ENCODE peak calls at places on chromosomes 4 and X, in four cellular contexts. O is K562, H is H1, V is GM12878. A is an unnamed sample.

GRCh38 chr4:128709268-128709667 is 100.2 kb upstream of the JADE1 start:
- DNase-seq in V (no peak), H (no peak), O (no peak), A (no peak)

GRCh38 chr4:80407246-80407645 is 71.7 kb downstream of the CFAP299 start:
- DNase-seq in H (no peak), O (no peak), V (no peak), A (peak; percentile 88)

GRCh38 chr4:102174800-102175199 is 170.5 kb downstream of the SLC39A8 start:
- DNase-seq in H (no peak), V (no peak), O (no peak), A (peak; percentile 32)

GRCh38 chrX:12149670-12150407 is 11.6 kb downstream of the FRMPD4 start:
- DNase-seq in O (no peak), V (no peak), H (no peak), A (no peak)

GRCh38 chr4:88672987-88673386 is 24.6 kb downstream of the NAP1L5 start:
- DNase-seq in O (peak; percentile 43), H (peak; percentile 55), V (no peak), A (peak; percentile 48)

GRCh38 chrX:107683931-107684330 is 55.6 kb downstream of the PRPS1 start:
- DNase-seq in O (no peak), V (no peak), H (no peak), A (no peak)

GRCh38 chrX:34275710-34276109 is 143.6 kb upstream of the FAM47A start:
- DNase-seq in H (no peak), V (no peak), O (no peak), A (no peak)

GRCh38 chr4:77418333-77418732 is 187.3 kb upstream of the CXCL13 start:
- DNase-seq in V (no peak), O (no peak), H (no peak), A (no peak)

GRCh38 chr4:122874194-122874593 is 47.6 kb downstream of the FGF2 start:
- DNase-seq in V (no peak), O (no peak), H (no peak), A (peak; percentile 90)

GRCh38 chr4:177281544-177281943 is 28.1 kb upstream of the NEIL3 start:
- DNase-seq in V (no peak), H (no peak), O (no peak), A (peak; percentile 11)

GRCh38 chrX:129493643-129494042 is 29.6 kb downstream of the SMARCA1 start:
- DNase-seq in O (no peak), H (no peak), V (no peak), A (peak; percentile 63)

GRCh38 chr4:149549911-149550310 is 265.7 kb downstream of the IQCM start:
- DNase-seq in O (no peak), H (no peak), V (no peak), A (no peak)

GRCh38 chr4:4574792-4575191 is 32.9 kb upstream of the STX18 start:
- DNase-seq in V (no peak), O (no peak), H (peak; percentile 51), A (peak; percentile 72)

GRCh38 chr4:102196221-102196620 is 149.1 kb downstream of the SLC39A8 start:
- DNase-seq in H (no peak), V (no peak), O (no peak), A (no peak)

GRCh38 chrX:30888526-30889146 is 418 bp downstream of the TAB3 start:
- DNase-seq in V (no peak), H (peak; percentile 42), O (peak; percentile 40), A (no peak)

GRCh38 chrX:100408643-100409315 is 1.3 kb downstream of the PCDH19 start:
- DNase-seq in O (no peak), V (no peak), H (peak; percentile 56), A (no peak)

GRCh38 chrX:10169180-10169579 is 12.4 kb downstream of the CLCN4 start:
- DNase-seq in O (no peak), V (no peak), H (no peak), A (no peak)

GRCh38 chr4:169239236-169239905 is 31.4 kb downstream of the SH3RF1 start:
- DNase-seq in V (no peak), H (no peak), O (no peak), A (peak; percentile 47)

GRCh38 chrX:25105251-25105650 is 89.5 kb upstream of the ARX start:
- DNase-seq in V (no peak), O (no peak), H (peak; percentile 37), A (no peak)

GRCh38 chr4:91838181-91838861 is 465.4 kb upstream of the GRID2 start:
- DNase-seq in H (no peak), O (no peak), V (no peak), A (no peak)

GRCh38 chr4:21304061-21304541 is 603.8 kb downstream of the PACRGL start:
- DNase-seq in H (peak; percentile 77), O (no peak), V (no peak), A (no peak)

GRCh38 chrX:45508459-45508858 is 307.8 kb upstream of the DIPK2B start:
- DNase-seq in V (no peak), O (no peak), H (no peak), A (peak; percentile 23)

GRCh38 chrX:100413231-100413630 is 3.2 kb upstream of the PCDH19 start:
- DNase-seq in O (peak; percentile 40), V (peak; percentile 2), H (no peak), A (peak; percentile 48)

GRCh38 chr4:5037553-5038551 is 13.4 kb upstream of the STK32B start:
- DNase-seq in O (peak; percentile 64), V (no peak), H (no peak), A (peak; percentile 99)

GRCh38 chr4:165864228-165864627 is 8.8 kb upstream of the TLL1 start:
- DNase-seq in O (no peak), H (no peak), V (no peak), A (no peak)

GRCh38 chr4:109979932-109980717 is 67.4 kb downstream of the EGF start:
- DNase-seq in H (no peak), V (no peak), O (no peak), A (peak; percentile 78)

GRCh38 chr4:33923469-33923868 is 2320.8 kb downstream of the ARAP2 start:
- DNase-seq in H (no peak), V (no peak), O (no peak), A (no peak)

GRCh38 chr4:2512396-2513135 is 23.9 kb upstream of the FAM193A start:
- DNase-seq in O (no peak), H (no peak), V (no peak), A (no peak)

GRCh38 chrX:48540015-48540350 is 469 bp downstream of the TBC1D25 start:
- DNase-seq in O (peak; percentile 73), H (no peak), V (no peak), A (peak; percentile 14)

GRCh38 chrX:125758819-125759218 is 407.3 kb downstream of the DCAF12L2 start:
- DNase-seq in V (no peak), O (no peak), H (no peak), A (no peak)

GRCh38 chr4:21949073-21949457 is 493 bp upstream of the KCNIP4 start:
- DNase-seq in H (peak; percentile 60), O (no peak), V (no peak), A (no peak)

GRCh38 chr4:47839259-47839658 is 1.4 kb upstream of the CORIN start:
- DNase-seq in O (no peak), V (peak; percentile 21), H (no peak), A (peak; percentile 62)

GRCh38 chrX:2894885-2895292 is 34.2 kb downstream of the ARSD start:
- DNase-seq in O (no peak), H (no peak), V (no peak), A (peak; percentile 50)

GRCh38 chr4:76872556-76872955 is 25.4 kb downstream of the SOWAHB start:
- DNase-seq in O (no peak), H (no peak), V (no peak), A (no peak)

GRCh38 chrX:10356979-10357378 is 200.2 kb downstream of the CLCN4 start:
- DNase-seq in O (no peak), V (no peak), H (no peak), A (peak; percentile 58)

GRCh38 chrX:43693602-43694406 is 37.7 kb downstream of the MAOA start:
- DNase-seq in O (no peak), V (no peak), H (no peak), A (no peak)

GRCh38 chrX:56994375-56995270 is 718 bp downstream of the SPIN3 start:
- DNase-seq in H (no peak), O (peak; percentile 3), V (no peak), A (peak; percentile 13)

GRCh38 chr4:39565925-39566630 is 38.8 kb upstream of the UGDH start:
- DNase-seq in O (no peak), V (no peak), H (no peak), A (peak; percentile 96)

GRCh38 chr4:28229092-28229491 is 1368.5 kb downstream of the STIM2 start:
- DNase-seq in O (no peak), H (no peak), V (no peak), A (peak; percentile 78)
- TF ChIP-seq CHD1 in O (no peak), H (no peak), V (no peak), A (no peak)

GRCh38 chr4:11424000-11424399 is 4.7 kb downstream of the HS3ST1 start:
- DNase-seq in O (peak; percentile 28), V (no peak), H (no peak), A (peak; percentile 4)
- TF ChIP-seq CHD1 in O (no peak), V (no peak), H (no peak), A (no peak)

DNA sequence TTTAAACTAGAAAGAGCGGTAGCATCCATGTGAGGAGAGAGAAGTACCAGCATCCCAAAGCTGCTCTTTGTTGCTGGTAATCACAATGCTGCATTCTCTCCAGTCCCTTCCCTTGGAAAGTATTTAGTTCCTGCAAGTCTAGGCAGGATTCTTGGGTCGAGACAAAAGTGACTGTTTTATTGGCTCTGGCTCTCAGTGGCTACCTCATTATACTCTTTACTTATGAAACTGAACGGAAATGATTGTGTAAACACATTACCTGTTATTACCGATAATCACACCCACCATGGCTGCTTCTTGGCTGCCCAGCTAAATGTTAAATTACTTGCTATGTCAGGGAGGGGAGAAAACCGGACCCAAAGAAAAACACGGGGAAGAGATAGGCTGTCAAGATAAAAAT is 26.2 kb downstream of the ATXN3L start:
- DNase-seq in V (no peak), H (no peak), O (no peak), A (no peak)
- TF ChIP-seq CHD1 in V (no peak), H (no peak), O (no peak), A (no peak)

GRCh38 chrX:23784487-23785301 is 1.7 kb downstream of the SAT1 start:
- DNase-seq in O (peak; percentile 57), V (no peak), H (no peak), A (peak; percentile 88)
- TF ChIP-seq CHD1 in O (no peak), V (no peak), H (no peak), A (peak; percentile 66)

DNA sequence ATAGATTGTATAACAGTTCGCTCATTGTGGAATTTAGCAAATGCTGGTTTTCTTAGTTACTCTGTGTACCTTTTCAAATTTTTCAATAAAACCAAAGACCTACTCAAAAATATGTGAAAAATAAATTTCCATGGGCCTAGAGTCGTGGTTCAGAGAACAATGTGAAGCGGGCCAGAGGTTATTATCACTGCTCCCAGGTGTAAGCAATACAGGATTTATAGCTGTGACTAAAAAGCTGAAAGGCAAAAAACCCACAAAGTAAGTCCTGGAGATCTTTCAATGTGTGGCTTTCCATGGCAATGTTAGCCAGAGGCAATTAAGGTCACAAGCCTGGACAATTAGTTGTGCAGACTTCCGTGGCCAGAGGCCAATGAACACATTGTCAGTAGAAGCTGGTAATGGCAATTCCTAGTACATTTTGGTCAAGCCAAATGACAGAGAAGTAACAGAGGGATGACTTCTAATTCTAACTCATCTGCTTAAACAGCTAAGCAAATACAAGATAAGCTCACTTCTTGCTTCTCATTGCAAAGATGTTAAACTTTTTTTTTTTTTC is 127.1 kb upstream of the FAT4 start:
- DNase-seq in O (no peak), V (no peak), H (no peak), A (peak; percentile 0)
- TF ChIP-seq CHD1 in O (no peak), V (no peak), H (no peak), A (no peak)